ENCODE peak calls at places on chromosomes 11 and 22, in ten cellular contexts. F is fibroblast of lung; J is right lobe of liver; N is heart right ventricle; U is mesenchymal stem cell; K is adrenal gland; Z is upper lobe of right lung; W is CD8-positive, alpha-beta memory T cell; L is A549; G is right cardiac atrium. P is an unnamed sample. For H3K4me1, the result is how much of the 10 kb centered on the place peaks cover.

GRCh38 chr22:17921871-17922821 is 102.2 kb downstream of the MICAL3 start:
- DNase-seq in F (no peak), G (no peak), L (no peak), J (peak), Z (no peak), W (no peak), U (no peak), K (no peak), N (peak), P (peak)

GRCh38 chr22:22927888-22928665 is 40.5 kb downstream of the IGLL5 start:
- DNase-seq in K (no peak), W (no peak), J (no peak), U (no peak), G (no peak), Z (no peak), F (peak), L (no peak), N (no peak), P (no peak)

GRCh38 chr22:41517172-41518047 is 26.9 kb downstream of the POLR3H start:
- DNase-seq in N (peak), K (peak), W (peak), L (peak), J (no peak), U (peak), F (peak), G (peak), Z (no peak), P (peak)

GRCh38 chr11:88104408-88104807 is 70.8 kb downstream of the RAB38 start:
- DNase-seq in K (no peak), F (no peak), J (no peak), L (peak), Z (no peak), N (no peak), W (no peak), G (no peak), U (no peak), P (no peak)

GRCh38 chr11:88179966-88180629 is 4.9 kb upstream of the RAB38 start:
- DNase-seq in W (no peak), J (no peak), K (no peak), G (no peak), Z (no peak), L (no peak), F (peak), N (no peak), U (no peak), P (no peak)

GRCh38 chr11:6258571-6258998 is 1.1 kb upstream of the CCKBR start:
- DNase-seq in K (no peak), G (peak), U (peak), N (no peak), W (no peak), Z (no peak), J (no peak), F (no peak), L (no peak), P (no peak)

GRCh38 chr11:69541501-69542313 is 60.2 kb downstream of the LINC01488 start:
- DNase-seq in J (no peak), N (no peak), F (peak), G (no peak), Z (peak), L (peak), U (no peak), W (no peak), K (no peak), P (no peak)

GRCh38 chr22:29244785-29245625 is 22.8 kb downstream of the RHBDD3 start:
- DNase-seq in F (no peak), W (peak), L (no peak), N (no peak), U (no peak), K (no peak), G (no peak), J (no peak), Z (no peak), P (peak)

GRCh38 chr11:75966546-75967287 is 151.7 kb downstream of the UVRAG start:
- DNase-seq in Z (no peak), N (no peak), J (no peak), L (peak), U (peak), W (no peak), K (no peak), F (peak), G (no peak), P (no peak)

GRCh38 chr22:28904211-28904808 is 20.9 kb downstream of the ZNRF3 start:
- DNase-seq in N (no peak), J (no peak), K (peak), U (peak), F (peak), W (no peak), G (no peak), L (no peak), Z (no peak), P (no peak)

GRCh38 chr11:6628526-6628925 is 9.3 kb upstream of the TPP1 start:
- DNase-seq in U (no peak), L (no peak), Z (no peak), G (no peak), K (no peak), W (no peak), J (no peak), N (no peak), F (no peak), P (no peak)

GRCh38 chr11:125123947-125124633 is 12.7 kb upstream of the TMEM218 start:
- DNase-seq in N (peak), G (peak), U (peak), L (peak), F (peak), W (peak), K (peak), J (peak), Z (peak), P (peak)

GRCh38 chr22:44261164-44261860 is 51.4 kb downstream of the SHISAL1 start:
- DNase-seq in F (no peak), K (no peak), J (no peak), L (no peak), G (no peak), W (no peak), U (no peak), N (no peak), Z (peak), P (no peak)
- H3K4me1 ChIP-seq in F (under half), K (under half), J (under half), L (under half), G (under half), W (under half), U (under half), N (under half), Z (under half), P (under half)

DNA sequence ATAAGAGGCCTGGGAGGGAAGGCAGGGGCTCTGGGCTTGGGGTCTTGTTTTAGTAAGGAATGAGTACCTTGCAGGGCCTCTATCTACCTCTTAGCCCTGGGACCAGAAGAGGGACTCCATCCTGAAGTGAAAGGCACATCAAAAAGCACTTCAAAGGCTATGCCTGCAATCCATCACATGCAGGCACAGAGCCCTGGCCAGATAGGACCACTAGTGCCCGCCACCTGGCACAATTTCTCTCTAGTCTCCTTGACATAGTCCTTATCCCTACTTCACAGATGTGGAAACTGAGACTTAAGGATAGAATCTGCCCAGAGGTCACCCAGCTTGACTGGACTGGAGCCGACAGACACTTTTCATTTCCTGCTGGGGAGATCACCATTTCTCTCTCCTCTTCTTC is 35.5 kb downstream of the DKK3 start:
- DNase-seq in Z (peak), U (no peak), K (no peak), J (no peak), W (no peak), L (no peak), G (no peak), F (no peak), N (no peak), P (no peak)
- H3K27ac ChIP-seq in Z (peak), U (no peak), K (peak), J (no peak), W (no peak), L (no peak), G (peak), F (peak), N (peak), P (peak)

GRCh38 chr11:65489706-65490310 is 9.0 kb upstream of the MALAT1 start:
- DNase-seq in F (peak), K (peak), W (no peak), G (peak), N (peak), Z (peak), L (no peak), U (no peak), J (no peak), P (peak)
- H3K4me3 ChIP-seq in F (no peak), K (peak), W (no peak), G (no peak), N (no peak), Z (no peak), L (no peak), U (peak), J (no peak), P (no peak)

DNA sequence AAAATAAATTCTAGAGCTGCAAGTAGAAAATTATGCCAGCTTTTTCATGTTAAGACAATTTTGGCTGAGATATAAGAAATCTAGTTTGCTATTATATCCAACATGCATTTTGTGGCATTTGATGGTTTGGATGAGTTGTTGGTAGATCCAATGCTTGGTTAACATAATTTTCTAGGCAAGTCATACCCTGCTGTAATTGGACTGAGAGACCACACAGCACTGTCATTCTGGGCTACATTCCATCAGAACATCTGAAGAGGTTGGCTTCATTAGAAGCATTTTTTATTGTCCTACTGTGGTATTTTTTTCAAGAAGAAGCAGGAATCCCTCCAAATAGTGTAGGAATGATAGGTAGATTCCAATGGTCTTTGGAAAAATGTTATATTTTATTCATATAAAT is 561.0 kb downstream of the LUZP2 start:
- DNase-seq in G (no peak), U (no peak), J (no peak), Z (no peak), F (no peak), N (no peak), W (no peak), K (no peak), L (no peak), P (no peak)
- H3K4me1 ChIP-seq in G (under half), U (under half), J (under half), Z (under half), F (under half), N (under half), W (under half), K (under half), L (under half), P (under half)

P was measured in ovary.